ENCODE peak calls at places on chromosomes 6 and 20, in four cellular contexts. S is tibial artery, P is breast epithelium, X is heart left ventricle. G is an unnamed sample.

GRCh38 chr6:137487181-137487910 is 6.8 kb downstream of the OLIG3 start:
- DNase-seq in X (no peak), S (no peak), P (no peak), G (no peak)

GRCh38 chr20:46583411-46584214 is 33.2 kb upstream of the OCSTAMP start:
- DNase-seq in X (no peak), P (no peak), S (no peak), G (no peak)

GRCh38 chr6:97049254-97050004 is 124.9 kb downstream of the KLHL32 start:
- DNase-seq in P (no peak), S (no peak), X (no peak), G (no peak)

GRCh38 chr6:39938773-39939381 is 4.6 kb upstream of the MOCS1 start:
- DNase-seq in P (no peak), S (no peak), X (no peak), G (no peak)

GRCh38 chr6:125169058-125169457 is 15.5 kb downstream of the TPD52L1 start:
- DNase-seq in X (no peak), P (no peak), S (peak), G (no peak)

GRCh38 chr6:87333591-87334181 is 4.6 kb upstream of the GJB7 start:
- DNase-seq in X (no peak), S (no peak), P (no peak), G (no peak)

GRCh38 chr6:43125119-43125518 is 46.0 kb upstream of the SRF start:
- DNase-seq in P (no peak), X (no peak), S (no peak), G (peak)

GRCh38 chr6:117167520-117168271 is 97.7 kb upstream of the VGLL2 start:
- DNase-seq in X (peak), S (no peak), P (no peak), G (peak)

GRCh38 chr6:154352898-154353585 is 3.6 kb downstream of the IPCEF1 start:
- DNase-seq in S (no peak), P (no peak), X (no peak), G (no peak)

GRCh38 chr6:70150521-70150920 is 152.4 kb downstream of the COL9A1 start:
- DNase-seq in P (no peak), S (no peak), X (no peak), G (no peak)

GRCh38 chr6:45502446-45502845 is 124.7 kb upstream of the SUPT3H start:
- DNase-seq in S (no peak), P (no peak), X (no peak), G (no peak)

GRCh38 chr6:53568776-53569616 is 24.1 kb upstream of the GCLC start:
- DNase-seq in P (no peak), X (no peak), S (no peak), G (no peak)

GRCh38 chr6:24064106-24064505 is 61.9 kb upstream of the NRSN1 start:
- DNase-seq in P (no peak), X (no peak), S (no peak), G (no peak)

GRCh38 chr6:2634151-2634964 is 116.4 kb downstream of the MYLK4 start:
- DNase-seq in S (peak), P (peak), X (peak), G (peak)

GRCh38 chr6:105424177-105424783 is 21.4 kb upstream of the PREP start:
- DNase-seq in S (peak), X (no peak), P (no peak), G (peak)

GRCh38 chr6:108350528-108350927 is 55.7 kb downstream of the AFG1L start:
- DNase-seq in X (no peak), S (no peak), P (no peak), G (no peak)

GRCh38 chr20:32589256-32589655 is 4.1 kb upstream of the NOL4L start:
- DNase-seq in S (no peak), P (no peak), X (no peak), G (no peak)

GRCh38 chr6:12602951-12603710 is 113.4 kb upstream of the PHACTR1 start:
- DNase-seq in S (peak), P (no peak), X (peak), G (peak)

GRCh38 chr20:47004179-47004578 is 109.5 kb downstream of the EYA2 start:
- DNase-seq in S (no peak), P (no peak), X (no peak), G (no peak)

GRCh38 chr6:115310156-115310555 is 750.5 kb downstream of the FRK start:
- DNase-seq in P (no peak), X (no peak), S (no peak), G (no peak)

GRCh38 chr20:35821807-35822242 is 50.0 kb downstream of the PHF20 start:
- DNase-seq in S (no peak), X (no peak), P (no peak), G (peak)

GRCh38 chr20:23114448-23114847 is 28.3 kb upstream of the CD93 start:
- DNase-seq in P (no peak), S (no peak), X (no peak), G (no peak)

GRCh38 chr6:134363323-134364039 is 45.6 kb upstream of the SGK1 start:
- DNase-seq in X (no peak), P (no peak), S (no peak), G (peak)

GRCh38 chr20:48776306-48776705 is 51.5 kb downstream of the PREX1 start:
- DNase-seq in P (no peak), X (no peak), S (no peak), G (peak)

GRCh38 chr20:21701171-21701876 is 4.1 kb upstream of the PAX1 start:
- DNase-seq in X (no peak), P (no peak), S (no peak), G (no peak)

GRCh38 chr20:63891061-63892002 is 3.6 kb upstream of the DNAJC5 start:
- DNase-seq in X (no peak), P (no peak), S (no peak), G (no peak)

GRCh38 chr6:26286168-26286854 is 78.7 kb upstream of the BTN3A2 start:
- DNase-seq in P (peak), X (peak), S (peak), G (peak)

GRCh38 chr6:24646771-24647170 is 780 bp upstream of the KIAA0319 start:
- DNase-seq in X (no peak), S (no peak), P (no peak), G (no peak)

GRCh38 chr6:79421707-79422484 is 115.3 kb downstream of the LCA5 start:
- DNase-seq in S (no peak), X (peak), P (no peak), G (peak)

GRCh38 chr6:4853349-4853748 is 77.1 kb downstream of the CDYL start:
- DNase-seq in P (no peak), S (no peak), X (no peak), G (no peak)

GRCh38 chr6:16759646-16760535 is 1.4 kb downstream of the ATXN1 start:
- DNase-seq in X (peak), S (peak), P (peak), G (no peak)

GRCh38 chr6:146050168-146050567 is 21.3 kb downstream of the GRM1 start:
- DNase-seq in S (no peak), P (no peak), X (no peak), G (no peak)

GRCh38 chr6:124234806-124235205 is 431.1 kb downstream of the NKAIN2 start:
- DNase-seq in X (no peak), P (no peak), S (no peak), G (no peak)

GRCh38 chr6:140475086-140475485 is 1100.6 kb upstream of the CITED2 start:
- DNase-seq in P (no peak), S (no peak), X (no peak), G (no peak)

GRCh38 chr6:89475634-89476033 is 42.7 kb downstream of the ANKRD6 start:
- DNase-seq in X (no peak), S (no peak), P (no peak), G (peak)
- H3K4me3 ChIP-seq in X (no peak), S (peak), P (no peak), G (no peak)

GRCh38 chr20:11219192-11219591 is 545.4 kb upstream of the JAG1 start:
- DNase-seq in P (no peak), X (no peak), S (no peak), G (no peak)

GRCh38 chr20:11218035-11218680 is 544.4 kb upstream of the JAG1 start:
- DNase-seq in S (no peak), P (no peak), X (no peak), G (no peak)

GRCh38 chr20:11217322-11217989 is 543.7 kb upstream of the JAG1 start:
- DNase-seq in P (no peak), X (no peak), S (no peak), G (no peak)

GRCh38 chr20:11214281-11214680 is 540.5 kb upstream of the JAG1 start:
- DNase-seq in P (no peak), X (no peak), S (no peak), G (no peak)

DNA sequence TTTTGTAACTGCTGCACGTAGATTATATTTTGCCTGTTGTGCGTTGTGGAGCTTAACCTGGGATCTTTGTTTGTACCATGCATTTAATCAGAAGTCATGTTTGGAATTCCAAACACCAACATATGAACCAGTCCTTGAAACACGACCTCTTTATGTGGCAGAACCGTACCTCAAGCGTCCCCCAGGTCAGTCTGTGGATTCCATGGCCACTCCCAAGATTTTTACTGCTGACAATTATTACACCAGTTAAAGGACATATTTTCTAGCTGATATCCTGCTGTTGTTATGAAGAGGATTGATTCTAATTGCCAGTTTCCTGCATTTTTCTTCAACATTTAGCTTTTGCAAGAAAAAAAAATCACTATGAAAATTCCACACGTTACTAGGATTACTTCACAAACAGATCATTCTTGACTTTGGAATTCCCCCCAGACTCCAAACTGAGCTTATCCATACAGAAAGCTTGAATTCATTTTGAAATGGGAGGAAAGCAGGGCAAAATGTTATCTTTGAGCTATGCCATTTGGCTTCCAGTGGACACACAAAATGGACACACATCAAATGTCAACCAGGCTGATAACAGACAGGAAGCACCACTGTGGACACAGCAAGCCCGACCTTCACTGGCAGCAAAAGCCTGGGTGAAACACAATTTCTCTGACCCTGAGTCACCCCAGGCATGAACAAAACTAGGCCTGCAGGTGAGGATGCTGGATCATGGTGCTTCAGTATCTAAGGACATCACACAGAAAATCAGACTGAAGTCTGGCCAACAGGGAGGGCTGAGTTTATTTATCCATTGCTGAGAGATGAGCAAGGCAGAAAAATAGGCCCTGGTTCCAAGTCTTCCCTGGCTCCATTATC is 542.9 kb upstream of the JAG1 start:
- DNase-seq in X (no peak), S (no peak), P (no peak), G (no peak)
- TF ChIP-seq CTCF in X (no peak), S (no peak), P (no peak), G (no peak)

GRCh38 chr6:170296746-170297576 is 6.1 kb upstream of the DLL1 start:
- DNase-seq in S (no peak), X (no peak), P (no peak), G (no peak)
- H3K4me3 ChIP-seq in S (peak), X (no peak), P (peak), G (no peak)

GRCh38 chr20:62860391-62860923 is 1.2 kb downstream of the TCFL5 start:
- DNase-seq in S (no peak), P (peak), X (no peak), G (no peak)
- TF ChIP-seq CTCF in S (no peak), P (no peak), X (no peak), G (no peak)

DNA sequence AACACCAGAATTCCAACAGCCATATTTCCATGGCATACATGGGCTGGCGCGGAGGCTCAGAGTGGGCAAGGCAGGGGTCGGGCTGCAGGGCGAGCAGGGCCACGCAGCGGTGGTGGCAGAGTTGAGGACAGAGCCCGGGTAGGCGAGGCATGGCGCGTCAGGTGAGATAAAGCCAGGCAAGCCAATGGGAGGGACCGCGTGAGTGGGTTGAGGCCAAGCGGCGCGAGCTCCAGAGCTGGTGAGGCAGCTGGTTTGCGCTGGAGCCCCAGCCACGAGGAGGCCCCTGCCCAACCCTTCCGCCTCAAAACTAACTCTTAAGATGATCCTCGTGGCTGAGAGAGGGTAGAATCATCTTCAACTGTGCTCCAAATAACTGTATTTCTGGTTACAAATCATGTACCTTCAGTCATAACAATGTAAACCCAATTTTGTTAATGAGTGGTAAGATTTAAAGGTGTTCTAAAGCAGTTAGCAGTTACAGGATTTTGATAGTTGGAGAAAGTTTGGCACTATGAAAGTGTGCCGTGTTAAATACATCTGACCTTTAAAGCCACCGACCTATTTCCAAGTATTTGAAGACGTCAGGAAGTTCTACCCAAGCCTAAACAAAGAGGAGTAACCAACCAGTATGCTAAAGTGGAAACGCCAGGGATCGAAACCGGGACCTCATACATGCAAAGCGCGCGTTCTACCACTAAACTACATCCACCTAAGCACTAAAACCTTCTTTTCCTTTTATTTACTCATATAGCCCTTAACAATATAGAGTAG is 107.9 kb downstream of the GPX5 start:
- DNase-seq in X (no peak), P (no peak), S (no peak), G (no peak)
- H3K4me3 ChIP-seq in X (no peak), P (no peak), S (no peak), G (no peak)

GRCh38 chr20:24979036-24979960 is 13.3 kb downstream of the APMAP start:
- DNase-seq in X (peak), S (no peak), P (no peak), G (no peak)
- TF ChIP-seq CTCF in X (no peak), S (no peak), P (no peak), G (no peak)

DNA sequence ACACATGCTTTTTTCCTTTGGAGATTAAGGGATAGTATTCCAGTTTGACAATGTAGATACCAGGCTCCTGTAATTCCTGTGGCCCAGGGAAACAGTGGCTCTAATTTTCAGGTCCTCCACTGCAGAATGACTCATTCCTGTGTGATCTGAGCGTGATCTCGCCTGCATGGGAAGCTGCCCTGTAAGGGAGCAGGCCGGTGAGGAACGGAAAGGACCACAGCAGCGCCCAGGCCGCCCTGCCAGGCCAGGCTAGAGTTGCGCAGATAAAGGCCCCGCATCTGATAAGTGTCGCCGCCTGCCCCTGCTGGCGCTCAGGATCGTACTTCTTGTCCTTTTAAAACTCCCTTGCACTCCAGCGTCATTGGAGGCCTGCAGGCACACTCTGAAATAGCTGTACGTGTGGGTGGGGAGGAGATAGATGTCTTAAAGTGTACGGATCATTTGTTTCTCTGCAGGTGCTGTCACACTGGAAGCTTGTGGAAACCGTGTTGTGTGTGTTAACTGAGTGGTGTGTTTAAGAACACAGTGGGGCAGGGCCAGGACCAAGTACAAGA is 60.7 kb downstream of the SYNJ2 start:
- DNase-seq in X (peak), S (peak), P (no peak), G (peak)
- H3K4me3 ChIP-seq in X (peak), S (no peak), P (no peak), G (no peak)

G was measured in astrocyte of the cerebellum.